ENCODE peak calls at places on chromosome 21, in five cellular contexts. Y is OCI-LY7, P is epithelial cell of esophagus, O is uterus, K is left ventricle myocardium inferior. I is an unnamed sample.

GRCh38 chr21:10272216-10272615 is 249.2 kb upstream of the TPTE start:
- DNase-seq in K (no peak), Y (no peak), O (no peak), P (peak; percentile 0), I (no peak)

GRCh38 chr21:17819114-17819877 is at the start of gene C21orf91:
- DNase-seq in O (peak; percentile 89), Y (peak; percentile 94), P (peak; percentile 80), K (peak; percentile 90), I (peak; percentile 68)

GRCh38 chr21:29145354-29145782 is 14.9 kb downstream of the MAP3K7CL start:
- DNase-seq in K (no peak), Y (no peak), P (peak; percentile 95), O (no peak), I (no peak)

GRCh38 chr21:15856813-15857212 is 127.0 kb downstream of the USP25 start:
- DNase-seq in K (no peak), P (no peak), O (no peak), Y (no peak), I (no peak)

GRCh38 chr21:15967661-15968060 is 237.9 kb downstream of the USP25 start:
- DNase-seq in P (peak; percentile 27), K (no peak), Y (no peak), O (no peak), I (no peak)

GRCh38 chr21:31675960-31676359 is 16.5 kb downstream of the SOD1 start:
- DNase-seq in Y (peak; percentile 29), P (no peak), O (no peak), K (no peak), I (no peak)

GRCh38 chr21:27301216-27301615 is 334.3 kb upstream of the ADAMTS5 start:
- DNase-seq in Y (no peak), P (no peak), O (no peak), K (no peak), I (no peak)

GRCh38 chr21:26425576-26425975 is 147.5 kb downstream of the CYYR1 start:
- DNase-seq in K (no peak), O (no peak), Y (no peak), P (peak; percentile 34), I (no peak)

GRCh38 chr21:45253180-45253579 is 34.5 kb downstream of the POFUT2 start:
- DNase-seq in P (peak; percentile 38), Y (no peak), O (no peak), K (no peak), I (peak; percentile 6)

GRCh38 chr21:16913010-16913409 is 599.8 kb upstream of the CXADR start:
- DNase-seq in K (no peak), P (peak; percentile 59), Y (no peak), O (no peak), I (no peak)

GRCh38 chr21:17514124-17514481 is 1.3 kb downstream of the CXADR start:
- DNase-seq in Y (no peak), P (peak; percentile 67), K (no peak), O (no peak), I (no peak)

GRCh38 chr21:29192999-29193563 is 62.6 kb downstream of the MAP3K7CL start:
- DNase-seq in O (no peak), P (no peak), Y (no peak), K (peak; percentile 30), I (no peak)

GRCh38 chr21:35559881-35560280 is 500.4 kb downstream of the SETD4 start:
- DNase-seq in O (no peak), Y (no peak), P (no peak), K (no peak), I (no peak)

GRCh38 chr21:36929622-36930021 is 36.8 kb downstream of the HLCS start:
- DNase-seq in K (no peak), Y (no peak), O (no peak), P (peak; percentile 79), I (no peak)
- TF ChIP-seq CTCF in K (no peak), Y (peak; percentile 24), O (no peak), P (peak; percentile 54), I (no peak)

GRCh38 chr21:41630249-41630648 is 122.3 kb upstream of the TMPRSS2 start:
- DNase-seq in P (peak; percentile 100), K (no peak), Y (no peak), O (peak; percentile 49), I (no peak)
- TF ChIP-seq CTCF in P (no peak), K (no peak), Y (no peak), O (no peak), I (no peak)

GRCh38 chr21:44052071-44052829 is 40.1 kb downstream of the TRAPPC10 start:
- DNase-seq in K (no peak), Y (no peak), O (no peak), P (peak; percentile 7), I (no peak)

GRCh38 chr21:44049606-44050005 is 37.5 kb downstream of the TRAPPC10 start:
- DNase-seq in Y (no peak), K (no peak), P (no peak), O (no peak), I (no peak)

GRCh38 chr21:44051462-44051941 is 39.4 kb downstream of the TRAPPC10 start:
- DNase-seq in K (peak; percentile 52), P (no peak), Y (no peak), O (peak; percentile 39), I (no peak)

GRCh38 chr21:44049182-44049581 is 37.1 kb downstream of the TRAPPC10 start:
- DNase-seq in P (no peak), Y (no peak), K (no peak), O (no peak), I (no peak)

DNA sequence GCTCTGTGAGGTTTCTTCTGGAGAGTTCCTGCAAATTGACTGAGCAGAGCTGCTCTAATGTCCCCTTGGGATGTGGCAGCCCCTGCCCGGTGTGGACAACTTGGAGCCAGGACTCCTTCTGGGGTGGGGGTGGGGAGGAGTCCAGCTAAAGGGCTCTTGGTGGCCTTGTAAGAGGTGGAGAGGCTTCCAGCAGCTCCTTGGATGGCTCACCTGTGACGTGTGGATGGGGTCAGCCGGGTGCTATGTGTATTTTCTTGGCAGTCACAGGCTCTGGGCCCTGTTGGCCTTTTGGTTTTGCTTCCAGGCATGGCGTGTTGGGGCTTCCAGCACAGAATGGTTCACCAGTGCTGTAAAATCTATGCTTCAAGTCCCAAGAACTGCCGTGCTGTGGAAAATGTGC is 38.2 kb downstream of the TRAPPC10 start:
- DNase-seq in P (no peak), K (no peak), Y (no peak), O (no peak), I (no peak)
- TF ChIP-seq CTCF in P (no peak), K (no peak), Y (no peak), O (no peak), I (no peak)

DNA sequence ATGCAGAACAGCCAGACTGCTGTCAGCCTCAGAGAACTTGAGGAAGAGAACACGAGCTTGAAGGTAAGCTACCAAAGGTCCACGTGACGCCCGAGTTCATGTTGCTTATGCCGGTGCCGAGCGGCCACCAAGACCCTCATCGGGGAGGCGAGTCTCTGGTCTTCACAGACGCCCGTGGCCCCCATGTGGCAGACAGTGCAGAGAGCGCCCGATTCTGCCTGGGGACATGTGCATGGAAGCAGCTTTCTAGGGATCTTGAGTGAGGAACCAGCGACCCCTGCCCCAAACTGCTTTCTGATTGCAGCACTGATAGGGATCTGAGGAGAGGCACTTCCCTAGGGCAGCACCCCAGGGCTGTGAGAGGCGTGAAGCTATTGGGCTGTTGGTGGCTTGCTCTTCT is 56.3 kb upstream of the DIP2A start:
- DNase-seq in Y (no peak), O (no peak), K (no peak), P (no peak), I (no peak)
- TF ChIP-seq CTCF in Y (peak; percentile 31), O (no peak), K (no peak), P (no peak), I (peak; percentile 8)

I was measured in progenitor cell of endocrine pancreas.